ENCODE peak calls at places on chromosomes 7 and 10, in nine cellular contexts. One of them, this sample, is unnamed.

GRCh38 chr7:139595806-139596205 is 72.3 kb downstream of the CLEC2L start:
- DNase-seq in adipocyte: no peak
- DNase-seq in BE2C: no peak
- DNase-seq in A549: no peak
- DNase-seq in CD8-positive, alpha-beta memory T cell: no peak
- DNase-seq in mesendoderm: no peak
- DNase-seq in IMR-90: no peak
- DNase-seq in astrocyte of the spinal cord: no peak
- DNase-seq in lower lobe of right lung: no peak
- DNase-seq in this sample: no peak

GRCh38 chr7:139687980-139688632 is 89.7 kb downstream of the HIPK2 start:
- DNase-seq in adipocyte: peak; percentile 14
- DNase-seq in BE2C: peak; percentile 52
- DNase-seq in A549: no peak
- DNase-seq in CD8-positive, alpha-beta memory T cell: no peak
- DNase-seq in mesendoderm: peak; percentile 44
- DNase-seq in IMR-90: peak; percentile 55
- DNase-seq in astrocyte of the spinal cord: peak; percentile 66
- DNase-seq in lower lobe of right lung: no peak
- DNase-seq in this sample: no peak

GRCh38 chr10:48598243-48598935 is 6.5 kb downstream of the ARHGAP22 start:
- DNase-seq in adipocyte: no peak
- DNase-seq in BE2C: no peak
- DNase-seq in A549: no peak
- DNase-seq in CD8-positive, alpha-beta memory T cell: no peak
- DNase-seq in mesendoderm: no peak
- DNase-seq in IMR-90: no peak
- DNase-seq in astrocyte of the spinal cord: no peak
- DNase-seq in lower lobe of right lung: no peak
- DNase-seq in this sample: no peak

GRCh38 chr10:35643151-35643975 is 1.3 kb upstream of the FZD8 start:
- DNase-seq in adipocyte: peak; percentile 82
- DNase-seq in BE2C: peak; percentile 22
- DNase-seq in A549: peak; percentile 28
- DNase-seq in CD8-positive, alpha-beta memory T cell: peak; percentile 10
- DNase-seq in mesendoderm: peak; percentile 88
- DNase-seq in IMR-90: peak; percentile 66
- DNase-seq in astrocyte of the spinal cord: peak; percentile 67
- DNase-seq in lower lobe of right lung: peak; percentile 83
- DNase-seq in this sample: peak; percentile 87

GRCh38 chr10:76675951-76676587 is 961.5 kb downstream of the KCNMA1 start:
- DNase-seq in adipocyte: peak; percentile 83
- DNase-seq in BE2C: peak; percentile 29
- DNase-seq in A549: no peak
- DNase-seq in CD8-positive, alpha-beta memory T cell: no peak
- DNase-seq in mesendoderm: no peak
- DNase-seq in IMR-90: no peak
- DNase-seq in astrocyte of the spinal cord: peak; percentile 44
- DNase-seq in lower lobe of right lung: no peak
- DNase-seq in this sample: no peak

GRCh38 chr10:73097305-73097670 is 622 bp upstream of the P4HA1 start:
- DNase-seq in adipocyte: no peak
- DNase-seq in BE2C: no peak
- DNase-seq in A549: no peak
- DNase-seq in CD8-positive, alpha-beta memory T cell: no peak
- DNase-seq in mesendoderm: no peak
- DNase-seq in IMR-90: no peak
- DNase-seq in astrocyte of the spinal cord: no peak
- DNase-seq in lower lobe of right lung: no peak
- DNase-seq in this sample: no peak

GRCh38 chr10:132868995-132869394 is 73.4 kb downstream of the CFAP46 start:
- DNase-seq in adipocyte: no peak
- DNase-seq in BE2C: no peak
- DNase-seq in A549: no peak
- DNase-seq in CD8-positive, alpha-beta memory T cell: no peak
- DNase-seq in mesendoderm: no peak
- DNase-seq in IMR-90: no peak
- DNase-seq in astrocyte of the spinal cord: no peak
- DNase-seq in lower lobe of right lung: peak; percentile 43
- DNase-seq in this sample: no peak

GRCh38 chr10:13684252-13684791 is 97.6 kb downstream of the PRPF18 start:
- DNase-seq in adipocyte: peak; percentile 43
- DNase-seq in BE2C: peak; percentile 18
- DNase-seq in A549: no peak
- DNase-seq in CD8-positive, alpha-beta memory T cell: no peak
- DNase-seq in mesendoderm: no peak
- DNase-seq in IMR-90: peak; percentile 88
- DNase-seq in astrocyte of the spinal cord: peak; percentile 75
- DNase-seq in lower lobe of right lung: peak; percentile 68
- DNase-seq in this sample: no peak

GRCh38 chr7:16838891-16839290 is 34.1 kb upstream of the AGR2 start:
- DNase-seq in adipocyte: no peak
- DNase-seq in BE2C: no peak
- DNase-seq in A549: no peak
- DNase-seq in CD8-positive, alpha-beta memory T cell: no peak
- DNase-seq in mesendoderm: no peak
- DNase-seq in IMR-90: no peak
- DNase-seq in astrocyte of the spinal cord: no peak
- DNase-seq in lower lobe of right lung: no peak
- DNase-seq in this sample: no peak

GRCh38 chr10:99368646-99369045 is 39.5 kb downstream of the CNNM1 start:
- DNase-seq in adipocyte: peak; percentile 40
- DNase-seq in BE2C: no peak
- DNase-seq in A549: no peak
- DNase-seq in CD8-positive, alpha-beta memory T cell: no peak
- DNase-seq in mesendoderm: peak; percentile 46
- DNase-seq in IMR-90: peak; percentile 43
- DNase-seq in astrocyte of the spinal cord: no peak
- DNase-seq in lower lobe of right lung: no peak
- DNase-seq in this sample: no peak

GRCh38 chr10:38054361-38054797 is 39.8 kb upstream of the ZNF37A start:
- DNase-seq in adipocyte: peak; percentile 89
- DNase-seq in BE2C: no peak
- DNase-seq in A549: no peak
- DNase-seq in CD8-positive, alpha-beta memory T cell: no peak
- DNase-seq in mesendoderm: no peak
- DNase-seq in IMR-90: peak; percentile 93
- DNase-seq in astrocyte of the spinal cord: peak; percentile 36
- DNase-seq in lower lobe of right lung: no peak
- DNase-seq in this sample: no peak

GRCh38 chr10:69043931-69044531 is 43.9 kb upstream of the SRGN start:
- DNase-seq in adipocyte: no peak
- DNase-seq in BE2C: no peak
- DNase-seq in A549: no peak
- DNase-seq in CD8-positive, alpha-beta memory T cell: peak; percentile 37
- DNase-seq in mesendoderm: no peak
- DNase-seq in IMR-90: no peak
- DNase-seq in astrocyte of the spinal cord: no peak
- DNase-seq in lower lobe of right lung: peak; percentile 30
- DNase-seq in this sample: no peak

GRCh38 chr10:130300608-130301025 is 164.4 kb downstream of the GLRX3 start:
- DNase-seq in adipocyte: no peak
- DNase-seq in BE2C: no peak
- DNase-seq in A549: no peak
- DNase-seq in CD8-positive, alpha-beta memory T cell: no peak
- DNase-seq in mesendoderm: no peak
- DNase-seq in IMR-90: no peak
- DNase-seq in astrocyte of the spinal cord: peak; percentile 3
- DNase-seq in lower lobe of right lung: peak; percentile 73
- DNase-seq in this sample: no peak

GRCh38 chr10:90197766-90198165 is 496.4 kb downstream of the KIF20B start:
- DNase-seq in adipocyte: peak; percentile 47
- DNase-seq in BE2C: no peak
- DNase-seq in A549: no peak
- DNase-seq in CD8-positive, alpha-beta memory T cell: no peak
- DNase-seq in mesendoderm: no peak
- DNase-seq in IMR-90: peak; percentile 29
- DNase-seq in astrocyte of the spinal cord: peak; percentile 50
- DNase-seq in lower lobe of right lung: no peak
- DNase-seq in this sample: no peak

GRCh38 chr10:23345861-23346260 is 1.3 kb upstream of the C10orf67 start:
- DNase-seq in adipocyte: peak; percentile 80
- DNase-seq in BE2C: no peak
- DNase-seq in A549: peak; percentile 5
- DNase-seq in CD8-positive, alpha-beta memory T cell: no peak
- DNase-seq in mesendoderm: no peak
- DNase-seq in IMR-90: peak; percentile 94
- DNase-seq in astrocyte of the spinal cord: peak; percentile 81
- DNase-seq in lower lobe of right lung: no peak
- DNase-seq in this sample: no peak

GRCh38 chr10:23344251-23344841 is at the start of gene C10orf67:
- DNase-seq in adipocyte: peak; percentile 52
- DNase-seq in BE2C: no peak
- DNase-seq in A549: peak; percentile 3
- DNase-seq in CD8-positive, alpha-beta memory T cell: no peak
- DNase-seq in mesendoderm: peak; percentile 75
- DNase-seq in IMR-90: peak; percentile 39
- DNase-seq in astrocyte of the spinal cord: peak; percentile 30
- DNase-seq in lower lobe of right lung: peak; percentile 59
- DNase-seq in this sample: peak; percentile 87

GRCh38 chr10:23342213-23342884 is 2.2 kb downstream of the C10orf67 start:
- DNase-seq in adipocyte: no peak
- DNase-seq in BE2C: no peak
- DNase-seq in A549: no peak
- DNase-seq in CD8-positive, alpha-beta memory T cell: no peak
- DNase-seq in mesendoderm: no peak
- DNase-seq in IMR-90: no peak
- DNase-seq in astrocyte of the spinal cord: no peak
- DNase-seq in lower lobe of right lung: peak; percentile 52
- DNase-seq in this sample: no peak

GRCh38 chr10:23341004-23341403 is 3.6 kb downstream of the C10orf67 start:
- DNase-seq in adipocyte: no peak
- DNase-seq in BE2C: no peak
- DNase-seq in A549: no peak
- DNase-seq in CD8-positive, alpha-beta memory T cell: no peak
- DNase-seq in mesendoderm: no peak
- DNase-seq in IMR-90: peak; percentile 30
- DNase-seq in astrocyte of the spinal cord: no peak
- DNase-seq in lower lobe of right lung: no peak
- DNase-seq in this sample: no peak

GRCh38 chr10:23343591-23344225 is 889 bp downstream of the C10orf67 start:
- DNase-seq in adipocyte: peak; percentile 45
- DNase-seq in BE2C: peak; percentile 11
- DNase-seq in A549: peak; percentile 9
- DNase-seq in CD8-positive, alpha-beta memory T cell: no peak
- DNase-seq in mesendoderm: peak; percentile 77
- DNase-seq in IMR-90: peak; percentile 30
- DNase-seq in astrocyte of the spinal cord: peak; percentile 30
- DNase-seq in lower lobe of right lung: peak; percentile 81
- DNase-seq in this sample: peak; percentile 90
- H3K4me3 ChIP-seq in adipocyte: peak overlapping the region; percentile 74
- H3K4me3 ChIP-seq in BE2C: no peak overlapping the region
- H3K4me3 ChIP-seq in A549: peak overlapping the region; percentile 60
- H3K4me3 ChIP-seq in CD8-positive, alpha-beta memory T cell: no peak overlapping the region
- H3K4me3 ChIP-seq in mesendoderm: peak overlapping the region; percentile 28
- H3K4me3 ChIP-seq in IMR-90: peak overlapping the region; percentile 54
- H3K4me3 ChIP-seq in astrocyte of the spinal cord: peak overlapping the region; percentile 54
- H3K4me3 ChIP-seq in lower lobe of right lung: peak overlapping the region; percentile 59
- H3K4me3 ChIP-seq in this sample: peak overlapping the region; percentile 72

GRCh38 chr7:73549176-73549575 is 8.3 kb downstream of the BCL7B start:
- DNase-seq in adipocyte: no peak
- DNase-seq in BE2C: no peak
- DNase-seq in A549: no peak
- DNase-seq in CD8-positive, alpha-beta memory T cell: no peak
- DNase-seq in mesendoderm: no peak
- DNase-seq in IMR-90: no peak
- DNase-seq in astrocyte of the spinal cord: no peak
- DNase-seq in lower lobe of right lung: no peak
- DNase-seq in this sample: no peak
- H3K4me3 ChIP-seq in adipocyte: no peak overlapping the region
- H3K4me3 ChIP-seq in BE2C: no peak overlapping the region
- H3K4me3 ChIP-seq in A549: no peak overlapping the region
- H3K4me3 ChIP-seq in CD8-positive, alpha-beta memory T cell: no peak overlapping the region
- H3K4me3 ChIP-seq in mesendoderm: no peak overlapping the region
- H3K4me3 ChIP-seq in IMR-90: no peak overlapping the region
- H3K4me3 ChIP-seq in astrocyte of the spinal cord: no peak overlapping the region
- H3K4me3 ChIP-seq in lower lobe of right lung: no peak overlapping the region
- H3K4me3 ChIP-seq in this sample: no peak overlapping the region

DNA sequence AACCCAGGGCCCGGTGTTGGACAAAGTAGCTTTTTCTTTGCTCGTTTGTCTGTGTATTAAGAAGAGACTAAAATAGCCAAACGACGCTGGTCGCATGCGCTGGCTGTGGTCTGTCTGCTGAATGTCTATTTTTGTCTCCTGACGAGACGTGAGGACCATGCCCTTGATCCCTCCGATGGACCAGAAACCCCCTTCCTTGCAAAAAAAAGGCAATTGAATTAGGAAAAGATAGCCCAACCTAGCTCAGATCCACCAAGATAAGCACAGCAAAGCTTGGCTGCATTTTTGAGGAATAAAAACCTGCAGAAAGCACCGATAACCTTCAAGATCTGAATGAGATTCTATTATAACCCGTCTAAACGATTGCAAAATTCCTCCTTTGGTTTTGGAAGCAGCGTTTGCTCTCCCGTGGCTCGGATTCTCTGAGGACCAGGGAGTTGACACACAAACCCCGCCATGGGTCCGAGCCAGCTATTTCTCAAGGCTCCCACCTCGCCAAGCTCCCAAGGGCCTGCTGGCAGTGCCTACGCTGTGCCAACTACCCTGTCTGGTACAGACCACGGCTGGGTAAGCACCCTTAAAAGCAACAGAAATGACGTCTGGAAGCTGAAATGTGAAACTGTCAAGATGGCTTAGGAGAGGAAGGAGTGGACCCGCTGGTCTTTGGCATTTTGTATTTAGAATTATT is 17.7 kb upstream of the TTYH3 start:
- DNase-seq in adipocyte: peak; percentile 58
- DNase-seq in BE2C: no peak
- DNase-seq in A549: no peak
- DNase-seq in CD8-positive, alpha-beta memory T cell: no peak
- DNase-seq in mesendoderm: no peak
- DNase-seq in IMR-90: no peak
- DNase-seq in astrocyte of the spinal cord: no peak
- DNase-seq in lower lobe of right lung: peak; percentile 87
- DNase-seq in this sample: no peak
- H3K4me3 ChIP-seq in adipocyte: peak overlapping the region; percentile 69
- H3K4me3 ChIP-seq in BE2C: peak overlapping the region; percentile 1
- H3K4me3 ChIP-seq in A549: no peak overlapping the region
- H3K4me3 ChIP-seq in CD8-positive, alpha-beta memory T cell: no peak overlapping the region
- H3K4me3 ChIP-seq in mesendoderm: no peak overlapping the region
- H3K4me3 ChIP-seq in IMR-90: no peak overlapping the region
- H3K4me3 ChIP-seq in astrocyte of the spinal cord: no peak overlapping the region
- H3K4me3 ChIP-seq in lower lobe of right lung: peak overlapping the region; percentile 21
- H3K4me3 ChIP-seq in this sample: no peak overlapping the region

DNA sequence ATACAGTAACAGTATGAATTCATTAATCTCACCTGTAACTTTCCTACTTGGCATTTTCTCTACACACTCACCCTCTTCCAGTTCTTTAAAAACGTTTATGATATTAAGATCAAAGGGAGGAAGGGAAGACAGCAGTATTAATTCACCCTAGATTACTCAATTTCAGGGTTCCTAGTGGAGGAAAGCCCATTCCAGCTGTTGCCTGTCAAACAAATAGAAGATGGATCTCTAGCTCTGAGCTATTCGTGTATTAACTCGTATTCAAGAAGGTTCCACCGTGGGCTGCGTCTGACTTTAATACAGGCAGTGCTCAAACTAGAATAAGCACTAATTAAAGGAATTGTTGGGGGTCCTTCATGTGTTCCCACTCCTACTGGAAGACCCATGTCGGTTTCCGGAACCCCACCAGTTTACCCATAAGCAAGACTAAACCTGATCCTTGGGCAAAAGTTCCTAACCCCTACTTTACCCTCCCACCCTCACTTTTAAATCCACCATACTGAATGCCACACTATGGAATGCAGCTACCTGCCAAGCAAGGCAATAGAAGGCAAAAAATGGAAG is 2.1 kb downstream of the NANOS1 start:
- DNase-seq in adipocyte: no peak
- DNase-seq in BE2C: no peak
- DNase-seq in A549: no peak
- DNase-seq in CD8-positive, alpha-beta memory T cell: no peak
- DNase-seq in mesendoderm: no peak
- DNase-seq in IMR-90: peak; percentile 43
- DNase-seq in astrocyte of the spinal cord: no peak
- DNase-seq in lower lobe of right lung: no peak
- DNase-seq in this sample: no peak
- H3K4me3 ChIP-seq in adipocyte: peak overlapping the region; percentile 84
- H3K4me3 ChIP-seq in BE2C: peak overlapping the region; percentile 62
- H3K4me3 ChIP-seq in A549: peak overlapping the region; percentile 83
- H3K4me3 ChIP-seq in CD8-positive, alpha-beta memory T cell: no peak overlapping the region
- H3K4me3 ChIP-seq in mesendoderm: no peak overlapping the region
- H3K4me3 ChIP-seq in IMR-90: no peak overlapping the region
- H3K4me3 ChIP-seq in astrocyte of the spinal cord: no peak overlapping the region
- H3K4me3 ChIP-seq in lower lobe of right lung: no peak overlapping the region
- H3K4me3 ChIP-seq in this sample: no peak overlapping the region

This sample was measured in H7.